ENCODE peak calls at places on chromosomes 16 and 17, in five cellular contexts. L is sigmoid colon, E is transverse colon, Q is GM12878, Y is K562. K is an unnamed sample.

GRCh38 chr16:12985516-12985915 is 84.1 kb downstream of the SHISA9 start:
- DNase-seq in Q (no peak), L (no peak), Y (no peak), E (no peak), K (no peak)

GRCh38 chr17:71926746-71927398 is 193.9 kb upstream of the SOX9 start:
- DNase-seq in L (no peak), E (no peak), Q (no peak), Y (no peak), K (no peak)

GRCh38 chr17:65618516-65618915 is 57.1 kb upstream of the AXIN2 start:
- DNase-seq in Y (no peak), E (no peak), L (no peak), Q (no peak), K (no peak)

GRCh38 chr16:12902511-12903324 is 1.3 kb downstream of the SHISA9 start:
- DNase-seq in Q (no peak), E (no peak), L (no peak), Y (no peak), K (no peak)

GRCh38 chr17:73936908-73937627 is 266.4 kb upstream of the RPL38 start:
- DNase-seq in Q (no peak), L (no peak), E (no peak), Y (no peak), K (peak)

GRCh38 chr16:19913306-19913717 is 28.7 kb upstream of the GPRC5B start:
- DNase-seq in Y (no peak), Q (no peak), L (no peak), E (no peak), K (no peak)

GRCh38 chr16:30740364-30741251 is 7.6 kb upstream of the PHKG2 start:
- DNase-seq in E (peak), Y (peak), L (peak), Q (no peak), K (peak)

GRCh38 chr17:28563475-28563874 is 7.8 kb downstream of the PIGS start:
- DNase-seq in Y (no peak), E (no peak), L (no peak), Q (no peak), K (no peak)

GRCh38 chr17:41483991-41484826 is 3.3 kb upstream of the KRT35 start:
- DNase-seq in E (no peak), L (no peak), Y (no peak), Q (no peak), K (no peak)

GRCh38 chr16:12323007-12323699 is 346.6 kb downstream of the SNX29 start:
- DNase-seq in E (no peak), Y (no peak), Q (peak), L (no peak), K (no peak)

GRCh38 chr17:62807812-62808575 is at the start of gene MARCHF10:
- DNase-seq in Y (peak), E (peak), L (no peak), Q (no peak), K (no peak)

GRCh38 chr17:55601874-55602364 is 90.7 kb upstream of the SMIM36 start:
- DNase-seq in Y (peak), E (no peak), Q (no peak), L (no peak), K (no peak)

GRCh38 chr17:17675925-17676534 is 5.2 kb upstream of the RAI1 start:
- DNase-seq in E (no peak), Y (no peak), L (no peak), Q (no peak), K (no peak)

GRCh38 chr16:49750341-49751011 is 105.4 kb downstream of the ZNF423 start:
- DNase-seq in E (no peak), L (no peak), Q (no peak), Y (no peak), K (no peak)

GRCh38 chr16:16025214-16025968 is 76.0 kb downstream of the ABCC1 start:
- DNase-seq in E (no peak), L (no peak), Y (no peak), Q (no peak), K (no peak)

GRCh38 chr17:70161519-70161918 is 7.8 kb upstream of the KCNJ2 start:
- DNase-seq in Y (no peak), Q (no peak), L (no peak), E (no peak), K (no peak)

GRCh38 chr17:56815711-56816110 is 18.0 kb downstream of the C17orf67 start:
- DNase-seq in Y (no peak), L (no peak), Q (no peak), E (no peak), K (peak)

GRCh38 chr16:72137380-72138063 is 34.4 kb downstream of the PMFBP1 start:
- DNase-seq in E (no peak), Q (no peak), L (no peak), Y (no peak), K (no peak)

GRCh38 chr17:700504-701094 is 14.0 kb downstream of the VPS53 start:
- DNase-seq in Y (peak), Q (no peak), E (no peak), L (no peak), K (no peak)

GRCh38 chr17:39665642-39666221 is 583 bp downstream of the TCAP start:
- DNase-seq in Y (no peak), L (no peak), E (no peak), Q (no peak), K (no peak)

GRCh38 chr16:1125471-1125870 is 27.4 kb upstream of the CACNA1H start:
- DNase-seq in Q (no peak), Y (peak), E (peak), L (peak), K (no peak)

GRCh38 chr17:42118545-42118944 is 2.6 kb downstream of the KAT2A start:
- DNase-seq in L (no peak), Q (no peak), Y (peak), E (no peak), K (no peak)

GRCh38 chr16:10895053-10895946 is 18.3 kb downstream of the CIITA start:
- DNase-seq in Q (no peak), L (no peak), Y (peak), E (peak), K (no peak)

GRCh38 chr17:68704897-68705296 is 103.7 kb upstream of the FAM20A start:
- DNase-seq in E (no peak), L (no peak), Y (no peak), Q (no peak), K (no peak)

GRCh38 chr17:56597495-56597990 is 4.0 kb downstream of the NOG start:
- DNase-seq in E (no peak), Q (no peak), Y (no peak), L (no peak), K (no peak)

GRCh38 chr16:88545781-88546180 is 24.4 kb upstream of the ZC3H18 start:
- DNase-seq in Q (no peak), L (no peak), E (no peak), Y (no peak), K (no peak)

GRCh38 chr17:80477647-80478478 is 1.5 kb upstream of the NPTX1 start:
- DNase-seq in Q (no peak), L (peak), E (peak), Y (peak), K (no peak)

GRCh38 chr17:64120159-64120558 is 9.8 kb downstream of the ERN1 start:
- DNase-seq in L (no peak), E (no peak), Q (no peak), Y (no peak), K (no peak)

GRCh38 chr16:47627056-47627455 is 165.9 kb downstream of the PHKB start:
- DNase-seq in Q (no peak), E (no peak), Y (peak), L (no peak), K (no peak)

GRCh38 chr17:17738901-17739300 is 57.6 kb downstream of the RAI1 start:
- DNase-seq in Y (no peak), E (peak), Q (no peak), L (no peak), K (no peak)

GRCh38 chr17:70076189-70076588 is 1.2 kb downstream of the KCNJ16 start:
- DNase-seq in Y (no peak), E (no peak), Q (no peak), L (no peak), K (no peak)

GRCh38 chr17:10792156-10792555 is 11.7 kb downstream of the TMEM238L start:
- DNase-seq in Q (no peak), E (peak), Y (no peak), L (no peak), K (no peak)

GRCh38 chr16:11089504-11090124 is 145.2 kb downstream of the CLEC16A start:
- DNase-seq in Y (no peak), L (peak), Q (no peak), E (peak), K (no peak)

GRCh38 chr16:67404740-67405226 is 11.5 kb upstream of the TPPP3 start:
- DNase-seq in Q (no peak), E (peak), L (no peak), Y (no peak), K (no peak)

GRCh38 chr16:11614587-11615175 is 28.0 kb upstream of the LITAF start:
- DNase-seq in Y (no peak), L (no peak), E (no peak), Q (no peak), K (no peak)

GRCh38 chr16:85330694-85331188 is 218.5 kb upstream of the CIBAR2 start:
- DNase-seq in Y (peak), E (no peak), Q (no peak), L (no peak), K (no peak)

GRCh38 chr17:11130367-11130766 is 110.6 kb upstream of the SHISA6 start:
- DNase-seq in E (no peak), Q (no peak), Y (no peak), L (no peak), K (no peak)

GRCh38 chr17:47099451-47099986 is 89.6 kb downstream of the CDC27 start:
- DNase-seq in Q (no peak), E (peak), L (no peak), Y (no peak), K (no peak)

GRCh38 chr17:47096343-47096742 is 92.8 kb downstream of the CDC27 start:
- DNase-seq in E (no peak), Q (no peak), L (no peak), Y (no peak), K (no peak)

GRCh38 chr17:47095268-47095667 is 93.8 kb downstream of the CDC27 start:
- DNase-seq in L (no peak), Q (no peak), Y (no peak), E (no peak), K (no peak)

GRCh38 chr17:47102914-47103313 is 86.2 kb downstream of the CDC27 start:
- DNase-seq in L (no peak), Y (no peak), Q (no peak), E (no peak), K (no peak)

DNA sequence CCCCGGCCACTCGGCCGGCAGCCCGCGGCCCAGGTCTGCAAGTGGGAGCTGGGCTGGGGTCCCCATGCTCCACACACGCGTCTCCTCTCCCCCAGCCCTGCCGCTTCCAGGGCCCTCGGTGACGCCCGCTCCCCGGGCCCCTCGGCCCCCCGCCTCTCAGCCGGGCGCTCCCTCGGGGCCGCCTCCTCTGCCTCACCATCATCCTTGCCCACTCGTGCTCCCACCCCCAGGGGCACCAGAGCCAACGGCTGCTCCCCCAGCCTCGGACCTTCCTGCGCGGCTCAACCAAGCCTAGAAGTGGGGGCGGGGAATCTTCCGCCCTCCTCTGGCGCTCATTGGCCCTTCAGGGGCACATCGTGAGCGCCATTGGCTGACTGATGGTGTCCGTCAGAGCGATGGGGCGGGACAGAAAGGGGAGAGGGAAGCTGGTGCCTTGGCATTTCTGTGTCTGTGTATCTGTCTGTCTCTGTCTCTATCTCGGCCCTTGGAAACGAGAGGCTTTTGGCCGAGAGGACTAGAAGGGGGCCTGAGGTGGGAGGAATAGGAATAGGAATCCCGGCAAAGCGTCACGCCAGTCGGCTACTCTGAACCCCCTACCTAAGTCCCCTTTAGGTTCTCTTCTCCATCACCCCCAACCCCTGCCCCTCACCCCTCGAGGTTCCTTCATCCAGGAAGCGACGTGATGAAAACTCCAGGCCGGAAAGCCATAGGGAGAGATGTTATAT is 88.9 kb downstream of the CDC27 start:
- DNase-seq in E (peak), Q (peak), Y (peak), L (peak), K (peak)
- TF ChIP-seq EP300 in E (no peak), Q (no peak), Y (no peak), L (no peak), K (no peak)

GRCh38 chr17:81510798-81511549 is 1.6 kb downstream of the ACTG1 start:
- DNase-seq in Y (no peak), Q (no peak), E (no peak), L (no peak), K (no peak)
- TF ChIP-seq POLR2AphosphoS5 in Y (no peak), Q (peak), E (peak), L (peak), K (peak)

GRCh38 chr16:57260294-57260929 is 15.4 kb downstream of the ARL2BP start:
- DNase-seq in Q (peak), E (peak), L (peak), Y (no peak), K (no peak)
- TF ChIP-seq POLR2A in Q (no peak), E (no peak), L (no peak), Y (no peak), K (no peak)

GRCh38 chr17:76032073-76032779 is 5.1 kb upstream of the EVPL start:
- DNase-seq in Q (no peak), Y (no peak), E (no peak), L (no peak), K (no peak)
- TF ChIP-seq EP300 in Q (no peak), Y (no peak), E (no peak), L (no peak), K (no peak)

GRCh38 chr16:25419123-25419522 is 161.5 kb upstream of the ZKSCAN2 start:
- DNase-seq in L (no peak), Y (no peak), Q (no peak), E (no peak), K (no peak)

GRCh38 chr16:25416002-25416401 is 158.4 kb upstream of the ZKSCAN2 start:
- DNase-seq in Q (no peak), L (no peak), E (no peak), Y (no peak), K (no peak)

GRCh38 chr16:25411376-25412081 is 153.9 kb upstream of the ZKSCAN2 start:
- DNase-seq in Y (no peak), L (no peak), Q (no peak), E (no peak), K (no peak)

GRCh38 chr16:25413133-25413532 is 155.5 kb upstream of the ZKSCAN2 start:
- DNase-seq in Q (no peak), Y (no peak), E (no peak), L (no peak), K (no peak)

DNA sequence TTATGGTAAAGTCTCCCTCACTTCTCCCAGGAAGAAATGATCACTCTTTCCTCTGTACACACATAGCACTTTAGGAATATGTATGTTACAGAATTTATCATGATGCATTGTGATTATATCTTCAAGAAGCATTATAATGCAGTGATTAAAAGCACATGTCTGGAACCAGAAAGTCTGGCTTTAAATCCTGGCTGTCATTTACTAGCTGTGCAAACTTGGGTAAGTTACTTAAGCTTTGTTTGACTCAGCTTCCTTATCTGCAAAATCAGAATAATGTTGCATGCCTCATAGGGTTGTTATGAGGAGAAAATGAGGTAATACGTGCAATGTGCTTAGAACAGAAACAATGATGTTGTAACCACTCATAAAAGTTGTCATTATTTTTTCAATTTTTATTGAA is 156.3 kb upstream of the ZKSCAN2 start:
- DNase-seq in Q (no peak), L (no peak), E (no peak), Y (no peak), K (no peak)
- TF ChIP-seq POLR2AphosphoS5 in Q (no peak), L (no peak), E (no peak), Y (no peak), K (no peak)